ENCODE peak calls at places on chromosomes 16 and 17, in six cellular contexts. One of them, this sample, is unnamed.

GRCh38 chr17:9174779-9175574 is 153.7 kb downstream of the NTN1 start:
- DNase-seq in neuronal stem cell: no peak
- DNase-seq in mesenchymal stem cell: no peak
- DNase-seq in H9: no peak
- DNase-seq in H1: no peak
- DNase-seq in IMR-90: no peak
- DNase-seq in this sample: no peak

GRCh38 chr16:47644166-47644565 is 183.0 kb downstream of the PHKB start:
- DNase-seq in mesenchymal stem cell: peak
- DNase-seq in IMR-90: peak
- DNase-seq in neuronal stem cell: no peak
- DNase-seq in H1: no peak
- DNase-seq in H9: no peak
- DNase-seq in this sample: no peak

GRCh38 chr16:80084614-80085013 is 456.2 kb upstream of the DYNLRB2 start:
- DNase-seq in neuronal stem cell: peak
- DNase-seq in H1: peak
- DNase-seq in IMR-90: no peak
- DNase-seq in H9: peak
- DNase-seq in mesenchymal stem cell: peak
- DNase-seq in this sample: peak

GRCh38 chr16:81996664-81997529 is 14.4 kb downstream of the SDR42E1 start:
- DNase-seq in H1: no peak
- DNase-seq in neuronal stem cell: no peak
- DNase-seq in IMR-90: peak
- DNase-seq in mesenchymal stem cell: peak
- DNase-seq in H9: no peak
- DNase-seq in this sample: peak

GRCh38 chr17:36498560-36499300 is 12.2 kb downstream of the ZNHIT3 start:
- DNase-seq in neuronal stem cell: no peak
- DNase-seq in H9: no peak
- DNase-seq in IMR-90: no peak
- DNase-seq in H1: no peak
- DNase-seq in mesenchymal stem cell: no peak
- DNase-seq in this sample: no peak

GRCh38 chr17:63544467-63545301 is 5.6 kb upstream of the DCAF7 start:
- DNase-seq in neuronal stem cell: no peak
- DNase-seq in H1: no peak
- DNase-seq in IMR-90: no peak
- DNase-seq in mesenchymal stem cell: no peak
- DNase-seq in H9: peak
- DNase-seq in this sample: no peak

GRCh38 chr16:22659933-22660332 is 149.2 kb downstream of the NPIPB5 start:
- DNase-seq in IMR-90: no peak
- DNase-seq in H1: no peak
- DNase-seq in mesenchymal stem cell: no peak
- DNase-seq in neuronal stem cell: no peak
- DNase-seq in H9: peak
- DNase-seq in this sample: no peak

GRCh38 chr16:2591476-2592240 is 53.8 kb downstream of the PDPK1 start:
- DNase-seq in mesenchymal stem cell: no peak
- DNase-seq in IMR-90: no peak
- DNase-seq in neuronal stem cell: no peak
- DNase-seq in H1: no peak
- DNase-seq in H9: no peak
- DNase-seq in this sample: no peak

GRCh38 chr16:28309811-28310311 is 17.5 kb downstream of the SBK1 start:
- DNase-seq in IMR-90: no peak
- DNase-seq in neuronal stem cell: no peak
- DNase-seq in mesenchymal stem cell: no peak
- DNase-seq in H1: no peak
- DNase-seq in H9: no peak
- DNase-seq in this sample: no peak

GRCh38 chr16:2278272-2278608 is 10.3 kb upstream of the RNPS1 start:
- DNase-seq in H1: no peak
- DNase-seq in mesenchymal stem cell: no peak
- DNase-seq in IMR-90: no peak
- DNase-seq in neuronal stem cell: no peak
- DNase-seq in H9: peak
- DNase-seq in this sample: no peak

GRCh38 chr16:72098936-72099335 is 5.3 kb downstream of the DHX38 start:
- DNase-seq in neuronal stem cell: no peak
- DNase-seq in H1: no peak
- DNase-seq in mesenchymal stem cell: no peak
- DNase-seq in H9: peak
- DNase-seq in IMR-90: no peak
- DNase-seq in this sample: no peak

GRCh38 chr16:81553814-81554675 is 109.4 kb downstream of the CMIP start:
- DNase-seq in neuronal stem cell: no peak
- DNase-seq in mesenchymal stem cell: no peak
- DNase-seq in H1: no peak
- DNase-seq in IMR-90: no peak
- DNase-seq in H9: no peak
- DNase-seq in this sample: no peak

GRCh38 chr16:89584768-89585549 is 9.4 kb downstream of the CPNE7 start:
- DNase-seq in mesenchymal stem cell: no peak
- DNase-seq in neuronal stem cell: no peak
- DNase-seq in IMR-90: no peak
- DNase-seq in H1: no peak
- DNase-seq in H9: no peak
- DNase-seq in this sample: no peak

GRCh38 chr17:61237275-61237674 is 162.4 kb upstream of the TBX2 start:
- DNase-seq in H1: no peak
- DNase-seq in mesenchymal stem cell: no peak
- DNase-seq in neuronal stem cell: no peak
- DNase-seq in H9: no peak
- DNase-seq in IMR-90: no peak
- DNase-seq in this sample: no peak

GRCh38 chr16:1983544-1984346 is at the start of gene GFER:
- DNase-seq in IMR-90: peak
- DNase-seq in mesenchymal stem cell: peak
- DNase-seq in H1: peak
- DNase-seq in neuronal stem cell: peak
- DNase-seq in H9: peak
- DNase-seq in this sample: peak

GRCh38 chr17:38943607-38944006 is 18.2 kb downstream of the LASP1NB start:
- DNase-seq in IMR-90: peak
- DNase-seq in H9: no peak
- DNase-seq in H1: no peak
- DNase-seq in neuronal stem cell: no peak
- DNase-seq in mesenchymal stem cell: no peak
- DNase-seq in this sample: no peak

GRCh38 chr17:50903604-50904521 is 37.7 kb upstream of the TOB1 start:
- DNase-seq in H9: no peak
- DNase-seq in mesenchymal stem cell: peak
- DNase-seq in neuronal stem cell: no peak
- DNase-seq in H1: no peak
- DNase-seq in IMR-90: peak
- DNase-seq in this sample: no peak

GRCh38 chr17:73901661-73902415 is 257.6 kb upstream of the SDK2 start:
- DNase-seq in IMR-90: no peak
- DNase-seq in neuronal stem cell: peak
- DNase-seq in H1: peak
- DNase-seq in mesenchymal stem cell: no peak
- DNase-seq in H9: peak
- DNase-seq in this sample: no peak

GRCh38 chr16:51940183-51940582 is 606.8 kb downstream of the TOX3 start:
- DNase-seq in neuronal stem cell: no peak
- DNase-seq in H9: no peak
- DNase-seq in IMR-90: no peak
- DNase-seq in mesenchymal stem cell: no peak
- DNase-seq in H1: no peak
- DNase-seq in this sample: no peak

GRCh38 chr17:57548421-57549385 is 196.4 kb downstream of the CCDC182 start:
- DNase-seq in H1: no peak
- DNase-seq in H9: no peak
- DNase-seq in IMR-90: no peak
- DNase-seq in neuronal stem cell: no peak
- DNase-seq in mesenchymal stem cell: peak
- DNase-seq in this sample: no peak

GRCh38 chr17:74332763-74333220 is 6.8 kb downstream of the KIF19 start:
- DNase-seq in mesenchymal stem cell: no peak
- DNase-seq in H1: no peak
- DNase-seq in IMR-90: no peak
- DNase-seq in neuronal stem cell: no peak
- DNase-seq in H9: no peak
- DNase-seq in this sample: no peak

GRCh38 chr16:29009838-29010166 is 24.9 kb downstream of the LAT start:
- DNase-seq in H9: no peak
- DNase-seq in H1: no peak
- DNase-seq in neuronal stem cell: no peak
- DNase-seq in IMR-90: no peak
- DNase-seq in mesenchymal stem cell: no peak
- DNase-seq in this sample: no peak

GRCh38 chr17:16215965-16216316 is 607 bp upstream of the NCOR1 start:
- DNase-seq in IMR-90: no peak
- DNase-seq in neuronal stem cell: no peak
- DNase-seq in H9: peak
- DNase-seq in H1: no peak
- DNase-seq in mesenchymal stem cell: no peak
- DNase-seq in this sample: peak

GRCh38 chr17:75323043-75323591 is 33.9 kb upstream of the SLC25A19 start:
- DNase-seq in H9: peak
- DNase-seq in neuronal stem cell: peak
- DNase-seq in H1: peak
- DNase-seq in IMR-90: peak
- DNase-seq in mesenchymal stem cell: peak
- DNase-seq in this sample: peak

GRCh38 chr16:59224426-59224825 is 490.3 kb upstream of the GOT2 start:
- DNase-seq in H1: no peak
- DNase-seq in H9: no peak
- DNase-seq in mesenchymal stem cell: no peak
- DNase-seq in IMR-90: no peak
- DNase-seq in neuronal stem cell: no peak
- DNase-seq in this sample: no peak

GRCh38 chr16:88989852-88990547 is 13.0 kb upstream of the CBFA2T3 start:
- DNase-seq in mesenchymal stem cell: no peak
- DNase-seq in IMR-90: no peak
- DNase-seq in H1: no peak
- DNase-seq in neuronal stem cell: no peak
- DNase-seq in H9: no peak
- DNase-seq in this sample: no peak

GRCh38 chr17:72299092-72299491 is 178.3 kb downstream of the SOX9 start:
- DNase-seq in IMR-90: no peak
- DNase-seq in H1: no peak
- DNase-seq in neuronal stem cell: no peak
- DNase-seq in mesenchymal stem cell: no peak
- DNase-seq in H9: no peak
- DNase-seq in this sample: no peak

GRCh38 chr16:68640972-68641371 is 4.1 kb upstream of the CDH3 start:
- DNase-seq in IMR-90: no peak
- DNase-seq in mesenchymal stem cell: peak
- DNase-seq in H9: no peak
- DNase-seq in neuronal stem cell: no peak
- DNase-seq in H1: no peak
- DNase-seq in this sample: no peak

GRCh38 chr17:21677911-21678310 is 14.4 kb upstream of the KCNJ18 start:
- DNase-seq in H9: no peak
- DNase-seq in mesenchymal stem cell: no peak
- DNase-seq in IMR-90: no peak
- DNase-seq in neuronal stem cell: no peak
- DNase-seq in H1: no peak
- DNase-seq in this sample: no peak

GRCh38 chr17:45308840-45309239 is 8.0 kb downstream of the MAP3K14 start:
- DNase-seq in H1: no peak
- DNase-seq in mesenchymal stem cell: no peak
- DNase-seq in neuronal stem cell: no peak
- DNase-seq in IMR-90: no peak
- DNase-seq in H9: no peak
- DNase-seq in this sample: no peak
- H3K14ac ChIP-seq in H1: no peak
- H3K14ac ChIP-seq in mesenchymal stem cell: no peak
- H3K14ac ChIP-seq in neuronal stem cell: no peak
- H3K14ac ChIP-seq in IMR-90: no peak
- H3K14ac ChIP-seq in H9: no peak
- H3K14ac ChIP-seq in this sample: no peak

GRCh38 chr17:7426203-7426863 is 917 bp downstream of the SPEM2 start:
- DNase-seq in neuronal stem cell: no peak
- DNase-seq in H9: no peak
- DNase-seq in H1: no peak
- DNase-seq in mesenchymal stem cell: no peak
- DNase-seq in IMR-90: no peak
- DNase-seq in this sample: no peak
- H2BK5ac ChIP-seq in neuronal stem cell: peak
- H2BK5ac ChIP-seq in H9: no peak
- H2BK5ac ChIP-seq in H1: no peak
- H2BK5ac ChIP-seq in mesenchymal stem cell: no peak
- H2BK5ac ChIP-seq in IMR-90: no peak
- H2BK5ac ChIP-seq in this sample: no peak

GRCh38 chr17:32111141-32111771 is 31.0 kb upstream of the RHOT1 start:
- DNase-seq in neuronal stem cell: no peak
- DNase-seq in H9: peak
- DNase-seq in IMR-90: peak
- DNase-seq in H1: peak
- DNase-seq in mesenchymal stem cell: peak
- DNase-seq in this sample: no peak

GRCh38 chr17:32112416-32112815 is 29.9 kb upstream of the RHOT1 start:
- DNase-seq in IMR-90: no peak
- DNase-seq in mesenchymal stem cell: no peak
- DNase-seq in H9: no peak
- DNase-seq in neuronal stem cell: no peak
- DNase-seq in H1: peak
- DNase-seq in this sample: no peak

GRCh38 chr17:32116937-32117336 is 25.4 kb upstream of the RHOT1 start:
- DNase-seq in neuronal stem cell: no peak
- DNase-seq in H9: no peak
- DNase-seq in IMR-90: no peak
- DNase-seq in mesenchymal stem cell: no peak
- DNase-seq in H1: no peak
- DNase-seq in this sample: no peak

GRCh38 chr17:32117399-32117798 is 24.9 kb upstream of the RHOT1 start:
- DNase-seq in H1: peak
- DNase-seq in IMR-90: no peak
- DNase-seq in H9: no peak
- DNase-seq in neuronal stem cell: no peak
- DNase-seq in mesenchymal stem cell: no peak
- DNase-seq in this sample: peak

DNA sequence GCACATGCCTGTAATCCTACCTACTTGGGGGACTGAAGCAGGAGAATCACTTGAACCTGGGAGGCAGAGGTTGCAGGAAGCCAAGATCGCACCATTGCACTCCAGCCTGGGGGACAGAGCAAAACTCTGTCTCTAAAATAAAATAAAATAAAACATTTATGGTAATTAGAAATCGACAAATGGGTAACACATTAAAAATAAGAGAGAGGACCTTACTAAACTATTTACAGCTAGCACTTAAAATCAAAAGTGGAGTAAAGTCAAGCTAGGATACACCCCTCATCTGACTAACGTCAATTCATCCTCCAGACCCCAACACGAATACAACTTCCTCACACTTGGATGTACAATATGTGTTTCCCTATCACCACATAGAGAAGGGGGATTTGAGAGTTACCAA is 27.8 kb upstream of the RHOT1 start:
- DNase-seq in neuronal stem cell: no peak
- DNase-seq in H9: no peak
- DNase-seq in mesenchymal stem cell: no peak
- DNase-seq in H1: no peak
- DNase-seq in IMR-90: no peak
- DNase-seq in this sample: no peak
- H3K4me2 ChIP-seq in neuronal stem cell: no peak
- H3K4me2 ChIP-seq in H9: no peak
- H3K4me2 ChIP-seq in mesenchymal stem cell: no peak
- H3K4me2 ChIP-seq in H1: no peak
- H3K4me2 ChIP-seq in IMR-90: no peak
- H3K4me2 ChIP-seq in this sample: no peak

GRCh38 chr16:12317856-12318591 is 341.5 kb downstream of the SNX29 start:
- DNase-seq in IMR-90: no peak
- DNase-seq in H9: no peak
- DNase-seq in mesenchymal stem cell: no peak
- DNase-seq in neuronal stem cell: no peak
- DNase-seq in H1: no peak
- DNase-seq in this sample: no peak
- H3K14ac ChIP-seq in IMR-90: no peak
- H3K14ac ChIP-seq in H9: no peak
- H3K14ac ChIP-seq in mesenchymal stem cell: no peak
- H3K14ac ChIP-seq in neuronal stem cell: no peak
- H3K14ac ChIP-seq in H1: no peak
- H3K14ac ChIP-seq in this sample: no peak

This sample was measured in trophoblast cell.